ENCODE peak calls at places on chromosomes 2 and 18, in six cellular contexts. R is left lung, J is right lobe of liver, X is psoas muscle, W is adipocyte, G is GM23248. K is an unnamed sample.

GRCh38 chr2:120738786-120739771 is 3.4 kb downstream of the GLI2 start:
- DNase-seq in R (no peak), J (no peak), X (no peak), W (no peak), G (no peak), K (no peak)

GRCh38 chr2:4269885-4270284 is 566.5 kb downstream of the DCDC2C start:
- DNase-seq in R (no peak), J (no peak), X (no peak), W (no peak), G (no peak), K (no peak)

GRCh38 chr2:230650585-230651137 is 62.0 kb upstream of the CAB39 start:
- DNase-seq in R (peak; percentile 16), J (no peak), X (no peak), W (no peak), G (no peak), K (peak; percentile 27)

GRCh38 chr18:9619056-9619455 is 4.7 kb upstream of the PPP4R1 start:
- DNase-seq in R (no peak), J (no peak), X (no peak), W (no peak), G (no peak), K (peak; percentile 53)

GRCh38 chr2:12693509-12693908 is 23.2 kb upstream of the TRIB2 start:
- DNase-seq in R (no peak), J (no peak), X (no peak), W (no peak), G (no peak), K (no peak)

GRCh38 chr2:37838541-37839167 is 86.4 kb upstream of the RMDN2 start:
- DNase-seq in R (no peak), J (no peak), X (no peak), W (no peak), G (no peak), K (no peak)

GRCh38 chr2:218387369-218388194 is 5.5 kb downstream of the SLC11A1 start:
- DNase-seq in R (peak; percentile 75), J (peak; percentile 60), X (peak; percentile 72), W (peak; percentile 36), G (peak; percentile 66), K (peak; percentile 40)

GRCh38 chr2:102764083-102764482 is 2.3 kb downstream of the TMEM182 start:
- DNase-seq in R (no peak), J (no peak), X (no peak), W (no peak), G (no peak), K (no peak)

GRCh38 chr2:74530239-74531161 is 767 bp downstream of the HTRA2 start:
- DNase-seq in R (peak; percentile 59), J (no peak), X (peak; percentile 70), W (peak; percentile 63), G (peak; percentile 60), K (no peak)

DNA sequence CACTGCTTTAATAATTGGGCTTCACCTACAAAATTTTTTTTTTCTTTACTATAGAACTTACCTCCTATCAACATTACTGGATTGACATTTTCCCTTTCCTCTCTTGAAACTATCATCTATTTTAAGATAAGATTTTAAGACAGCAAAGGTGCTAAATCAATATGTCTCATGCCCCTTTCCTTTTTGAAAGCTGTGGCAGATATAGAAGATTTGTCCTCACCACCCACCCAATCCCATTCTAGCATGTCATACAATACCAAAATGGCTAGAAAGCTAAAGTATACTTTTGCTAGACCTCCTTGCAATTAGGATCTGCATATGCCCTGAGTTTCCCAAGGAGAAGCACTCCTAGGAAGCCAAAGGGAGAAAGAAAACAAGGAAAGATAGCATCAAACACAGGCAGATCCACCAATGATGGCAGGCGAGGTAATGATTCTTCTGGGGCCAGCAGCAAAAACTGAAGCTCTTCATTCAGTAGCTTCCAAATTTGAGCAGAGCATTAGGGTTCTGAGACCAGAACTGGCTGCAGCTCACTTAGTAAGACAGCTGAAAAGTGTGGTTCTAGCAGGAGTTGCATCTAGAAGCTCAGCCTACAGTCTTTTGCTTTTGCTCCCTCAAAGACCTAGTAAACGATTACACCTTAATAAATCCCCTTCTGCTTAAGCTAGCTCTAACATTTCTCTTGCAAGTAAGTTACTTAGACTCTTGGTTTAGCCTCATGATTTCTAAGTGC is 242.1 kb downstream of the ZEB2 start:
- DNase-seq in R (no peak), J (no peak), X (no peak), W (no peak), G (no peak), K (no peak)
- H3K4me3 ChIP-seq in R (no peak overlapping the region), J (no peak overlapping the region), X (no peak overlapping the region), W (no peak overlapping the region), G (no peak overlapping the region), K (no peak overlapping the region)

GRCh38 chr18:477565-477964 is 22.9 kb downstream of the COLEC12 start:
- DNase-seq in R (no peak), J (no peak), X (no peak), W (no peak), G (no peak), K (no peak)

GRCh38 chr18:473687-474265 is 26.7 kb downstream of the COLEC12 start:
- DNase-seq in R (no peak), J (no peak), X (no peak), W (no peak), G (peak; percentile 41), K (no peak)

GRCh38 chr18:474416-474815 is 26.1 kb downstream of the COLEC12 start:
- DNase-seq in R (no peak), J (no peak), X (no peak), W (no peak), G (no peak), K (peak; percentile 57)

GRCh38 chr18:476368-476767 is 24.1 kb downstream of the COLEC12 start:
- DNase-seq in R (no peak), J (no peak), X (no peak), W (no peak), G (no peak), K (no peak)

GRCh38 chr18:475202-475624 is 25.3 kb downstream of the COLEC12 start:
- DNase-seq in R (no peak), J (no peak), X (no peak), W (peak; percentile 54), G (peak; percentile 77), K (peak; percentile 96)
- H3K4me1 ChIP-seq in R (peaks cover 13% of the 10 kb centered on the region), J (no peaks in the 10 kb centered on the region), X (no peaks in the 10 kb centered on the region), W (peaks cover 72% of the 10 kb centered on the region), G (peaks cover 67% of the 10 kb centered on the region), K (peaks cover 22% of the 10 kb centered on the region)

DNA sequence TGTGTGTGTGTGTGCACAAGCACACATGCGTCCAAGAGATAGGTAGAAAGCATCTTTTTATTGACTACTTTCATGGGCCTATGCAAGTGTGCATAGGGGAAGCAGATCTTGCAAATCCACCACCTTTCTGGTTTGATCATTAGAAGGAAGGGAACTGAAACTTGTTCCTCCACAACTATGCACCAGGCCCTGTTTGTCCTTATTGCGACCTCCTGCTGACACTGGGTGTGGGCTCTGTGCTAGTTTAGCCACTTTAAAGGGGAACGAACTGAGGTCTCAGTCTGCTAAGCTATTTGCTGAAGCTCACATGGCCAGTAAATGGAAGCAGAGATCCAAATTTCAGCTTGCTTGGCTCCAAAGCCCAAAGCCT is 32.1 kb upstream of the INSIG2 start:
- DNase-seq in R (no peak), J (no peak), X (no peak), W (no peak), G (no peak), K (no peak)
- H3K4me3 ChIP-seq in R (no peak overlapping the region), J (no peak overlapping the region), X (no peak overlapping the region), W (no peak overlapping the region), G (no peak overlapping the region), K (no peak overlapping the region)

GRCh38 chr2:215429424-215429823 is 6.4 kb downstream of the FN1 start:
- DNase-seq in R (no peak), J (no peak), X (no peak), W (peak; percentile 4), G (peak; percentile 4), K (peak; percentile 19)

GRCh38 chr2:215431778-215432758 is 3.8 kb downstream of the FN1 start:
- DNase-seq in R (no peak), J (no peak), X (no peak), W (peak; percentile 25), G (peak; percentile 38), K (peak; percentile 58)

GRCh38 chr2:215430528-215431187 is 5.2 kb downstream of the FN1 start:
- DNase-seq in R (no peak), J (no peak), X (no peak), W (peak; percentile 77), G (peak; percentile 88), K (peak; percentile 79)

GRCh38 chr2:215432759-215433594 is 2.9 kb downstream of the FN1 start:
- DNase-seq in R (no peak), J (no peak), X (no peak), W (peak; percentile 22), G (peak; percentile 35), K (peak; percentile 52)

GRCh38 chr2:215431290-215431689 is 4.6 kb downstream of the FN1 start:
- DNase-seq in R (no peak), J (no peak), X (no peak), W (peak; percentile 18), G (peak; percentile 31), K (no peak)
- H3K4me1 ChIP-seq in R (peaks cover 13% of the 10 kb centered on the region), J (no peaks in the 10 kb centered on the region), X (peaks cover 6% of the 10 kb centered on the region), W (peaks cover 37% of the 10 kb centered on the region), G (peaks cover 30% of the 10 kb centered on the region), K (peaks cover 18% of the 10 kb centered on the region)